ENCODE peak calls at places on chromosomes 2 and 18, in eight cellular contexts. C, I, J, A, B, N, V and U are unnamed samples.

GRCh38 chr2:241771286-241772062 is 5.1 kb upstream of the GAL3ST2 start:
- DNase-seq in C (no peak), I (no peak), J (peak; percentile 75), A (no peak), B (peak; percentile 59), N (no peak), V (no peak), U (no peak)

GRCh38 chr18:49933530-49933929 is 120.2 kb upstream of the ACAA2 start:
- DNase-seq in C (no peak), I (no peak), J (no peak), A (no peak), B (peak; percentile 14), N (no peak), V (no peak), U (no peak)

GRCh38 chr2:180644709-180645108 is 335.7 kb upstream of the UBE2E3 start:
- DNase-seq in C (no peak), I (no peak), J (no peak), A (no peak), B (no peak), N (no peak), V (no peak), U (no peak)

GRCh38 chr2:38129987-38130386 is 54.0 kb upstream of the CYP1B1 start:
- DNase-seq in C (no peak), I (no peak), J (no peak), A (no peak), B (no peak), N (no peak), V (no peak), U (no peak)

GRCh38 chr18:76620326-76620813 is 125.3 kb upstream of the ZNF516 start:
- DNase-seq in C (no peak), I (no peak), J (peak; percentile 95), A (no peak), B (no peak), N (no peak), V (no peak), U (no peak)

GRCh38 chr2:54546925-54547324 is 90.8 kb downstream of the SPTBN1 start:
- DNase-seq in C (no peak), I (no peak), J (no peak), A (no peak), B (no peak), N (no peak), V (no peak), U (no peak)

GRCh38 chr2:208570851-208571763 is 164.5 kb downstream of the PTH2R start:
- DNase-seq in C (peak; percentile 2), I (no peak), J (no peak), A (no peak), B (no peak), N (no peak), V (no peak), U (no peak)

GRCh38 chr2:121598087-121598486 is 51.2 kb downstream of the CLASP1 start:
- DNase-seq in C (no peak), I (no peak), J (no peak), A (no peak), B (no peak), N (no peak), V (no peak), U (no peak)

GRCh38 chr18:79953921-79954651 is 2.6 kb upstream of the SLC66A2 start:
- DNase-seq in C (no peak), I (no peak), J (peak; percentile 57), A (no peak), B (no peak), N (no peak), V (no peak), U (no peak)

GRCh38 chr2:96114903-96115581 is 1.3 kb downstream of the ADRA2B start:
- DNase-seq in C (no peak), I (no peak), J (no peak), A (no peak), B (no peak), N (no peak), V (no peak), U (no peak)

GRCh38 chr2:210795506-210795905 is 239.1 kb downstream of the CPS1 start:
- DNase-seq in C (no peak), I (no peak), J (no peak), A (no peak), B (no peak), N (no peak), V (no peak), U (no peak)

GRCh38 chr2:157254041-157254440 is 3.5 kb upstream of the GALNT5 start:
- DNase-seq in C (no peak), I (no peak), J (no peak), A (no peak), B (no peak), N (no peak), V (no peak), U (no peak)

GRCh38 chr2:8628179-8628869 is 53.5 kb upstream of the ID2 start:
- DNase-seq in C (peak; percentile 72), I (no peak), J (peak; percentile 72), A (no peak), B (no peak), N (no peak), V (no peak), U (no peak)

GRCh38 chr2:72012886-72013574 is 134.6 kb downstream of the CYP26B1 start:
- DNase-seq in C (no peak), I (no peak), J (peak; percentile 51), A (peak; percentile 2), B (no peak), N (no peak), V (no peak), U (peak; percentile 97)

GRCh38 chr2:120508581-120509041 is 162.7 kb downstream of the INHBB start:
- DNase-seq in C (no peak), I (no peak), J (no peak), A (no peak), B (no peak), N (no peak), V (no peak), U (no peak)

GRCh38 chr2:31598694-31599093 is 18.0 kb upstream of the SRD5A2 start:
- DNase-seq in C (no peak), I (no peak), J (no peak), A (no peak), B (no peak), N (no peak), V (no peak), U (no peak)

GRCh38 chr18:75293591-75293990 is 83.0 kb downstream of the TSHZ1 start:
- DNase-seq in C (no peak), I (no peak), J (no peak), A (no peak), B (no peak), N (no peak), V (no peak), U (no peak)

GRCh38 chr2:30346475-30347169 is 100.4 kb upstream of the LCLAT1 start:
- DNase-seq in C (no peak), I (no peak), J (peak; percentile 84), A (no peak), B (no peak), N (no peak), V (no peak), U (peak; percentile 3)

GRCh38 chr2:33056170-33056569 is 109.4 kb downstream of the LTBP1 start:
- DNase-seq in C (no peak), I (no peak), J (no peak), A (no peak), B (no peak), N (no peak), V (no peak), U (no peak)

GRCh38 chr18:506264-506663 is 5.8 kb upstream of the COLEC12 start:
- DNase-seq in C (no peak), I (no peak), J (no peak), A (no peak), B (no peak), N (no peak), V (no peak), U (no peak)

GRCh38 chr2:239396881-239397681 is 3.7 kb downstream of the HDAC4 start:
- DNase-seq in C (no peak), I (no peak), J (peak; percentile 54), A (no peak), B (no peak), N (no peak), V (peak; percentile 24), U (peak; percentile 28)

GRCh38 chr18:44954256-44954655 is 273.6 kb downstream of the SETBP1 start:
- DNase-seq in C (no peak), I (no peak), J (no peak), A (no peak), B (no peak), N (no peak), V (no peak), U (no peak)

GRCh38 chr2:224416656-224417360 is 14.9 kb upstream of the FAM124B start:
- DNase-seq in C (no peak), I (no peak), J (peak; percentile 74), A (no peak), B (no peak), N (no peak), V (no peak), U (no peak)